ENCODE peak calls at places on chromosomes 16 and 17, in nine cellular contexts. One of them, this sample, is unnamed.

GRCh38 chr16:12902511-12903324 is 1.3 kb downstream of the SHISA9 start:
- DNase-seq in thyroid gland: no peak
- DNase-seq in testis: no peak
- DNase-seq in AG04450: no peak
- DNase-seq in WERI-Rb-1: no peak
- DNase-seq in CD8-positive, alpha-beta T cell: no peak
- DNase-seq in neuronal stem cell: peak; percentile 55
- DNase-seq in CD4-positive, alpha-beta memory T cell: no peak
- DNase-seq in right lobe of liver: no peak
- DNase-seq in this sample: no peak

GRCh38 chr16:84109598-84110325 is 7.0 kb downstream of the MBTPS1 start:
- DNase-seq in thyroid gland: no peak
- DNase-seq in testis: no peak
- DNase-seq in AG04450: no peak
- DNase-seq in WERI-Rb-1: no peak
- DNase-seq in CD8-positive, alpha-beta T cell: no peak
- DNase-seq in neuronal stem cell: no peak
- DNase-seq in CD4-positive, alpha-beta memory T cell: no peak
- DNase-seq in right lobe of liver: no peak
- DNase-seq in this sample: no peak

GRCh38 chr16:24689128-24689527 is 40.3 kb upstream of the TNRC6A start:
- DNase-seq in thyroid gland: no peak
- DNase-seq in testis: peak; percentile 58
- DNase-seq in AG04450: no peak
- DNase-seq in WERI-Rb-1: peak; percentile 60
- DNase-seq in CD8-positive, alpha-beta T cell: no peak
- DNase-seq in neuronal stem cell: no peak
- DNase-seq in CD4-positive, alpha-beta memory T cell: no peak
- DNase-seq in right lobe of liver: peak; percentile 23
- DNase-seq in this sample: no peak

GRCh38 chr16:81554993-81555392 is 110.4 kb downstream of the CMIP start:
- DNase-seq in thyroid gland: no peak
- DNase-seq in testis: no peak
- DNase-seq in AG04450: no peak
- DNase-seq in WERI-Rb-1: no peak
- DNase-seq in CD8-positive, alpha-beta T cell: no peak
- DNase-seq in neuronal stem cell: no peak
- DNase-seq in CD4-positive, alpha-beta memory T cell: no peak
- DNase-seq in right lobe of liver: no peak
- DNase-seq in this sample: no peak

GRCh38 chr16:82460761-82461160 is 166.0 kb upstream of the CDH13 start:
- DNase-seq in thyroid gland: no peak
- DNase-seq in testis: no peak
- DNase-seq in AG04450: no peak
- DNase-seq in WERI-Rb-1: no peak
- DNase-seq in CD8-positive, alpha-beta T cell: no peak
- DNase-seq in neuronal stem cell: no peak
- DNase-seq in CD4-positive, alpha-beta memory T cell: no peak
- DNase-seq in right lobe of liver: no peak
- DNase-seq in this sample: no peak

GRCh38 chr16:46970089-46970488 is 3.4 kb downstream of the DNAJA2 start:
- DNase-seq in thyroid gland: peak; percentile 82
- DNase-seq in testis: peak; percentile 28
- DNase-seq in AG04450: no peak
- DNase-seq in WERI-Rb-1: no peak
- DNase-seq in CD8-positive, alpha-beta T cell: no peak
- DNase-seq in neuronal stem cell: no peak
- DNase-seq in CD4-positive, alpha-beta memory T cell: no peak
- DNase-seq in right lobe of liver: peak; percentile 60
- DNase-seq in this sample: no peak

GRCh38 chr17:41615454-41615853 is 2.9 kb upstream of the KRT16 start:
- DNase-seq in thyroid gland: no peak
- DNase-seq in testis: no peak
- DNase-seq in AG04450: no peak
- DNase-seq in WERI-Rb-1: no peak
- DNase-seq in CD8-positive, alpha-beta T cell: no peak
- DNase-seq in neuronal stem cell: no peak
- DNase-seq in CD4-positive, alpha-beta memory T cell: no peak
- DNase-seq in right lobe of liver: no peak
- DNase-seq in this sample: no peak

GRCh38 chr17:14245629-14246028 is 9.0 kb upstream of the CDRT15 start:
- DNase-seq in thyroid gland: no peak
- DNase-seq in testis: no peak
- DNase-seq in AG04450: no peak
- DNase-seq in WERI-Rb-1: no peak
- DNase-seq in CD8-positive, alpha-beta T cell: no peak
- DNase-seq in neuronal stem cell: no peak
- DNase-seq in CD4-positive, alpha-beta memory T cell: no peak
- DNase-seq in right lobe of liver: no peak
- DNase-seq in this sample: no peak

GRCh38 chr17:80117491-80118401 is 16.4 kb downstream of the GAA start:
- DNase-seq in thyroid gland: no peak
- DNase-seq in testis: peak; percentile 9
- DNase-seq in AG04450: no peak
- DNase-seq in WERI-Rb-1: peak; percentile 11
- DNase-seq in CD8-positive, alpha-beta T cell: no peak
- DNase-seq in neuronal stem cell: no peak
- DNase-seq in CD4-positive, alpha-beta memory T cell: no peak
- DNase-seq in right lobe of liver: no peak
- DNase-seq in this sample: no peak

GRCh38 chr17:57110579-57111367 is 25.7 kb downstream of the AKAP1 start:
- DNase-seq in thyroid gland: no peak
- DNase-seq in testis: no peak
- DNase-seq in AG04450: no peak
- DNase-seq in WERI-Rb-1: no peak
- DNase-seq in CD8-positive, alpha-beta T cell: no peak
- DNase-seq in neuronal stem cell: no peak
- DNase-seq in CD4-positive, alpha-beta memory T cell: no peak
- DNase-seq in right lobe of liver: no peak
- DNase-seq in this sample: no peak

GRCh38 chr16:71347146-71347545 is 11.4 kb upstream of the CALB2 start:
- DNase-seq in thyroid gland: no peak
- DNase-seq in testis: no peak
- DNase-seq in AG04450: no peak
- DNase-seq in WERI-Rb-1: peak; percentile 85
- DNase-seq in CD8-positive, alpha-beta T cell: no peak
- DNase-seq in neuronal stem cell: no peak
- DNase-seq in CD4-positive, alpha-beta memory T cell: no peak
- DNase-seq in right lobe of liver: no peak
- DNase-seq in this sample: no peak

GRCh38 chr17:79400989-79401703 is 209.7 kb downstream of the RBFOX3 start:
- DNase-seq in thyroid gland: peak; percentile 69
- DNase-seq in testis: peak; percentile 81
- DNase-seq in AG04450: peak; percentile 7
- DNase-seq in WERI-Rb-1: peak; percentile 83
- DNase-seq in CD8-positive, alpha-beta T cell: peak; percentile 72
- DNase-seq in neuronal stem cell: peak; percentile 67
- DNase-seq in CD4-positive, alpha-beta memory T cell: peak; percentile 50
- DNase-seq in right lobe of liver: peak; percentile 69
- DNase-seq in this sample: peak; percentile 59

DNA sequence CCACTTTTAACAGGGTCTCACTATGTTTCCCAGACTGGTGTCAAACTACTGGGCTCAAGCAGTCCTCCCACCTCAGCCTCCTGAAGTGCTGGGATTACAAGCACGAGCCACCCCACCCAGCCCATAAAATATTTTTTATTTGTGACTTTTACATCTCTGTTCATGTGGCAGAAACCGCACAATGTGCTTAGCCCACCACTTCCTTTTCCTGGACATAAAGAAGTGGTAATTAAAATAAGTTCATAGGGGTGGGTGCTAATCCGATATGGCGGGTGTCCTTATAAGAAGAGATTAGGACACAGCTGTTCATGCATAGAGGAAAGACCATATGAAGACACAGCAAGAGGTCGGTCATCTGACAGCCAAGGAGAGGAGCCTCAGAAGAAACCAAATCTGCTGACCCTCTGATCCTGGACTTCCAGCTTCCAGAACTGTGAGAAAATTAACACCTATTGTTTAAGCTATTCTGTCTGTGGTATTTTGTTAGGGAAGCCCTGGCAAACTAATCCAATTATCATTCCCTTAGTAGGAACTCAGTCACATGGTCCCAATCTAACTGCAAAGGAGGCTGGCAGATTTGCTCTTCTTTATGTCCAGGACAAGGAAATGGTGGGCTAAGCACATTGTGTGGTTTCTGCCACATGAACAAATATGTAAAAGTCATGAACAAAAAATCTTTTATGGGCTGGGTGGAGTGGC is 278.8 kb upstream of the RPL38 start:
- DNase-seq in thyroid gland: no peak
- DNase-seq in testis: no peak
- DNase-seq in AG04450: no peak
- DNase-seq in WERI-Rb-1: peak; percentile 81
- DNase-seq in CD8-positive, alpha-beta T cell: no peak
- DNase-seq in neuronal stem cell: no peak
- DNase-seq in CD4-positive, alpha-beta memory T cell: no peak
- DNase-seq in right lobe of liver: no peak
- DNase-seq in this sample: no peak
- H3K9me3 ChIP-seq in thyroid gland: no peaks in the 10 kb centered on the region
- H3K9me3 ChIP-seq in testis: no peaks in the 10 kb centered on the region
- H3K9me3 ChIP-seq in AG04450: peaks cover 3% of the 10 kb centered on the region
- H3K9me3 ChIP-seq in WERI-Rb-1: peaks cover 9% of the 10 kb centered on the region
- H3K9me3 ChIP-seq in CD8-positive, alpha-beta T cell: no peaks in the 10 kb centered on the region
- H3K9me3 ChIP-seq in neuronal stem cell: no peaks in the 10 kb centered on the region
- H3K9me3 ChIP-seq in CD4-positive, alpha-beta memory T cell: no peaks in the 10 kb centered on the region
- H3K9me3 ChIP-seq in right lobe of liver: no peaks in the 10 kb centered on the region
- H3K9me3 ChIP-seq in this sample: no peaks in the 10 kb centered on the region

GRCh38 chr16:35754391-35755369 is 2295.3 kb downstream of the TP53TG3F start:
- DNase-seq in thyroid gland: no peak
- DNase-seq in testis: no peak
- DNase-seq in AG04450: no peak
- DNase-seq in WERI-Rb-1: no peak
- DNase-seq in CD8-positive, alpha-beta T cell: no peak
- DNase-seq in neuronal stem cell: no peak
- DNase-seq in CD4-positive, alpha-beta memory T cell: no peak
- DNase-seq in right lobe of liver: no peak
- DNase-seq in this sample: no peak
- H3K9me3 ChIP-seq in thyroid gland: no peaks in the 10 kb centered on the region
- H3K9me3 ChIP-seq in testis: no peaks in the 10 kb centered on the region
- H3K9me3 ChIP-seq in AG04450: peaks cover 55% of the 10 kb centered on the region
- H3K9me3 ChIP-seq in WERI-Rb-1: peaks cover 2% of the 10 kb centered on the region
- H3K9me3 ChIP-seq in CD8-positive, alpha-beta T cell: peaks cover 3% of the 10 kb centered on the region
- H3K9me3 ChIP-seq in neuronal stem cell: no peaks in the 10 kb centered on the region
- H3K9me3 ChIP-seq in CD4-positive, alpha-beta memory T cell: no peaks in the 10 kb centered on the region
- H3K9me3 ChIP-seq in right lobe of liver: no peaks in the 10 kb centered on the region
- H3K9me3 ChIP-seq in this sample: no peaks in the 10 kb centered on the region

DNA sequence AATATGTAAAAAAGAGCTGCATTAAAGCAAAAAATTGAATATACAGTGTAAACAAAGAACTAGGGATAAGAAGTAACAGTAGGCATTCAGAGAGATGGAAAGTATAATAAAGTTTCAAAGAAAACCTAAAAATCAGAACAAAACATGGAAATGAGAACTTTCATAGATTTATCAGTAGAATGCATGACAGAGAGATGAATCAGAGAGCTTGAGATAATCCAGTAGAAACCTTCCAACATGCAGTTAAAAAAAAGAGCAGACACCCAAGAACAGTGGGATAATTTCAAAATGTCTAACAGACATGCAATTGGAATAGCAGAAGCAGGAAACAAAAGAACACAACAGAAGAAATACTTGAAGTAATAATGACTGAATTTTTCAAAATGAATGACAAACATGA is 1384.2 kb downstream of the CDH11 start:
- DNase-seq in thyroid gland: no peak
- DNase-seq in testis: no peak
- DNase-seq in AG04450: no peak
- DNase-seq in WERI-Rb-1: no peak
- DNase-seq in CD8-positive, alpha-beta T cell: no peak
- DNase-seq in neuronal stem cell: no peak
- DNase-seq in CD4-positive, alpha-beta memory T cell: no peak
- DNase-seq in right lobe of liver: no peak
- DNase-seq in this sample: no peak
- H3K9me3 ChIP-seq in thyroid gland: no peaks in the 10 kb centered on the region
- H3K9me3 ChIP-seq in testis: no peaks in the 10 kb centered on the region
- H3K9me3 ChIP-seq in AG04450: no peaks in the 10 kb centered on the region
- H3K9me3 ChIP-seq in WERI-Rb-1: no peaks in the 10 kb centered on the region
- H3K9me3 ChIP-seq in CD8-positive, alpha-beta T cell: no peaks in the 10 kb centered on the region
- H3K9me3 ChIP-seq in neuronal stem cell: no peaks in the 10 kb centered on the region
- H3K9me3 ChIP-seq in CD4-positive, alpha-beta memory T cell: no peaks in the 10 kb centered on the region
- H3K9me3 ChIP-seq in right lobe of liver: no peaks in the 10 kb centered on the region
- H3K9me3 ChIP-seq in this sample: peaks cover 6% of the 10 kb centered on the region

DNA sequence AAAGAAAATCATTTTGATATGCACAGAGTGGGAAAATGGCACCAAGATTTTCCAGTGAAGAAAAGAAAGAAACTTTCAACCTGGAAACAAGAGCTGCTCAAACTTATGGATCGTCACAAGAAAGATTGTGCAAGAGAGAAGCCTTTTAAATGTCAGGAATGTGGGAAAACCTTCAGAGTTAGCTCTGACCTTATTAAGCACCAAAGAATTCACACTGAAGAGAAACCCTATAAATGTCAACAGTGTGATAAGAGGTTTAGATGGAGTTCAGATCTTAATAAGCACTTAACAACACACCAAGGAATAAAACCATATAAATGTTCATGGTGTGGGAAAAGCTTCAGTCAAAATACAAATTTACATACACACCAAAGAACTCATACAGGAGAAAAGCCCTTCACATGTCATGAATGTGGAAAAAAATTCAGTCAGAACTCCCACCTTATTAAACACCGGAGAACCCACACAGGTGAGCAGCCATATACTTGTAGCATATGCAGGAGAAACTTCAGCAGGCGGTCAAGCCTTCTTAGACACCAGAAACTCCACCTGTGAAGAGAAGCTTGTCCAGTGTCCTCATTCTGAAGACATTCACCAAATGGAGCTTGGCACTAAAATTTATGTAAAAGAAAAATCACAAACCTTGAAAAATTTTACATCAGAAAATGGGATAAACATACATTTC is 12.2 kb downstream of the ZNF75A start:
- DNase-seq in thyroid gland: no peak
- DNase-seq in testis: no peak
- DNase-seq in AG04450: no peak
- DNase-seq in WERI-Rb-1: no peak
- DNase-seq in CD8-positive, alpha-beta T cell: no peak
- DNase-seq in neuronal stem cell: no peak
- DNase-seq in CD4-positive, alpha-beta memory T cell: no peak
- DNase-seq in right lobe of liver: no peak
- DNase-seq in this sample: no peak
- H3K9me3 ChIP-seq in thyroid gland: no peaks in the 10 kb centered on the region
- H3K9me3 ChIP-seq in testis: no peaks in the 10 kb centered on the region
- H3K9me3 ChIP-seq in AG04450: peaks cover 58% of the 10 kb centered on the region
- H3K9me3 ChIP-seq in WERI-Rb-1: peaks cover 45% of the 10 kb centered on the region
- H3K9me3 ChIP-seq in CD8-positive, alpha-beta T cell: peaks cover 64% of the 10 kb centered on the region
- H3K9me3 ChIP-seq in neuronal stem cell: peaks cover 78% of the 10 kb centered on the region
- H3K9me3 ChIP-seq in CD4-positive, alpha-beta memory T cell: peaks cover 70% of the 10 kb centered on the region
- H3K9me3 ChIP-seq in right lobe of liver: peaks cover 71% of the 10 kb centered on the region
- H3K9me3 ChIP-seq in this sample: peaks cover 54% of the 10 kb centered on the region

GRCh38 chr17:27083408-27084185 is 210.3 kb upstream of the WSB1 start:
- DNase-seq in thyroid gland: no peak
- DNase-seq in testis: no peak
- DNase-seq in AG04450: no peak
- DNase-seq in WERI-Rb-1: no peak
- DNase-seq in CD8-positive, alpha-beta T cell: no peak
- DNase-seq in neuronal stem cell: no peak
- DNase-seq in CD4-positive, alpha-beta memory T cell: no peak
- DNase-seq in right lobe of liver: no peak
- DNase-seq in this sample: no peak
- H3K9me3 ChIP-seq in thyroid gland: no peaks in the 10 kb centered on the region
- H3K9me3 ChIP-seq in testis: no peaks in the 10 kb centered on the region
- H3K9me3 ChIP-seq in AG04450: peaks cover 20% of the 10 kb centered on the region
- H3K9me3 ChIP-seq in WERI-Rb-1: no peaks in the 10 kb centered on the region
- H3K9me3 ChIP-seq in CD8-positive, alpha-beta T cell: no peaks in the 10 kb centered on the region
- H3K9me3 ChIP-seq in neuronal stem cell: no peaks in the 10 kb centered on the region
- H3K9me3 ChIP-seq in CD4-positive, alpha-beta memory T cell: no peaks in the 10 kb centered on the region
- H3K9me3 ChIP-seq in right lobe of liver: no peaks in the 10 kb centered on the region
- H3K9me3 ChIP-seq in this sample: no peaks in the 10 kb centered on the region

This sample was measured in T-helper 17 cell.